ENCODE peak calls at places on chromosomes 12 and 14, in nine cellular contexts. F, A, Q, U, G, L, V, I and B are unnamed samples.
A peak's percentile ranks its signal among the peaks of the same experiment; 100 is the strongest.

GRCh38 chr14:96189288-96189711 is 15.3 kb upstream of the BDKRB2 start:
- DNase-seq in V (no peak), G (peak; percentile 85), I (no peak), A (no peak), U (no peak), Q (no peak), F (no peak), L (no peak), B (no peak)

GRCh38 chr14:71271166-71271945 is 364.1 kb downstream of the PCNX1 start:
- DNase-seq in U (no peak), Q (no peak), L (no peak), G (no peak), A (no peak), V (no peak), F (no peak), I (no peak), B (no peak)

GRCh38 chr14:22800356-22800755 is 14.9 kb downstream of the SLC7A7 start:
- DNase-seq in A (no peak), F (no peak), I (no peak), Q (no peak), L (no peak), V (no peak), G (no peak), U (no peak), B (no peak)

GRCh38 chr14:80850197-80850814 is 91.2 kb downstream of the CEP128 start:
- DNase-seq in Q (no peak), F (no peak), I (no peak), A (peak; percentile 14), G (no peak), V (no peak), L (peak; percentile 54), U (peak; percentile 52), B (no peak)

GRCh38 chr14:91321131-91321530 is 76.6 kb upstream of the GPR68 start:
- DNase-seq in Q (no peak), A (no peak), L (no peak), I (no peak), G (no peak), U (no peak), V (no peak), F (no peak), B (no peak)

GRCh38 chr14:82251434-82251833 is 717.8 kb upstream of the SEL1L start:
- DNase-seq in F (no peak), L (peak; percentile 63), V (no peak), G (no peak), U (peak; percentile 4), A (no peak), I (no peak), Q (no peak), B (no peak)

GRCh38 chr12:125983784-125984510 is 918.7 kb downstream of the AACS start:
- DNase-seq in G (no peak), L (peak; percentile 46), V (no peak), U (no peak), F (no peak), Q (no peak), A (no peak), I (no peak), B (no peak)

GRCh38 chr12:125142601-125143000 is 77.4 kb downstream of the AACS start:
- DNase-seq in G (no peak), F (no peak), A (no peak), V (no peak), U (no peak), Q (no peak), L (no peak), I (no peak), B (no peak)

GRCh38 chr12:124497039-124497438 is 70.4 kb downstream of the NCOR2 start:
- DNase-seq in U (no peak), I (peak; percentile 52), G (no peak), Q (no peak), F (no peak), L (no peak), V (no peak), A (no peak), B (no peak)

GRCh38 chr14:95659986-95660385 is 26.2 kb upstream of the TCL1B start:
- DNase-seq in A (no peak), V (no peak), I (no peak), U (no peak), F (no peak), L (no peak), G (no peak), Q (no peak), B (no peak)

GRCh38 chr14:55026793-55027560 is at the start of the genes SOCS4 and WDHD1:
- DNase-seq in I (peak; percentile 95), U (peak; percentile 96), F (peak; percentile 98), Q (peak; percentile 96), G (peak; percentile 95), L (peak; percentile 94), A (peak; percentile 84), V (peak; percentile 97), B (peak; percentile 95)

GRCh38 chr12:25957898-25958253 is 606 bp upstream of the RASSF8 start:
- DNase-seq in F (no peak), U (no peak), I (no peak), A (peak; percentile 15), V (no peak), G (peak; percentile 60), Q (no peak), L (peak; percentile 46), B (no peak)

GRCh38 chr12:10668526-10668925 is 5.3 kb downstream of the STYK1 start:
- DNase-seq in I (no peak), G (no peak), L (no peak), U (no peak), F (no peak), V (peak; percentile 24), Q (no peak), A (no peak), B (no peak)

GRCh38 chr12:132309162-132310086 is 20.0 kb downstream of the GALNT9 start:
- DNase-seq in I (no peak), G (no peak), V (no peak), A (no peak), F (peak; percentile 30), Q (no peak), U (no peak), L (no peak), B (no peak)

GRCh38 chr14:86296173-86296572 is 766.2 kb downstream of the FLRT2 start:
- DNase-seq in Q (no peak), G (peak; percentile 55), V (no peak), L (no peak), I (no peak), A (no peak), U (no peak), F (no peak), B (no peak)

GRCh38 chr12:24947541-24948451 is 1.1 kb downstream of the BCAT1 start:
- DNase-seq in U (no peak), A (no peak), I (no peak), V (no peak), Q (no peak), F (no peak), G (no peak), L (peak; percentile 46), B (no peak)

GRCh38 chr14:95452890-95453712 is 63.3 kb downstream of the SYNE3 start:
- DNase-seq in F (no peak), I (no peak), Q (no peak), A (no peak), U (no peak), L (no peak), V (no peak), G (no peak), B (no peak)

GRCh38 chr14:76695263-76695920 is 65.9 kb upstream of the VASH1 start:
- DNase-seq in G (no peak), I (no peak), U (no peak), F (no peak), L (no peak), V (no peak), A (no peak), Q (no peak), B (no peak)

GRCh38 chr14:51962678-51963077 is 26.7 kb upstream of the RTRAF start:
- DNase-seq in Q (no peak), I (no peak), U (no peak), G (no peak), F (no peak), V (no peak), L (peak; percentile 19), A (no peak), B (no peak)

GRCh38 chr12:94186461-94187237 is 38.3 kb downstream of the PLXNC1 start:
- DNase-seq in G (no peak), I (peak; percentile 53), V (no peak), F (peak; percentile 86), A (no peak), Q (no peak), U (no peak), L (peak; percentile 96), B (peak; percentile 42)

GRCh38 chr12:7512528-7512927 is 9.0 kb upstream of the CD163 start:
- DNase-seq in F (no peak), Q (no peak), I (no peak), G (peak; percentile 55), L (peak; percentile 11), A (no peak), V (no peak), U (peak; percentile 67), B (no peak)

GRCh38 chr14:20683125-20683895 is 1.1 kb upstream of the RNASE4 start:
- DNase-seq in F (peak; percentile 64), A (peak; percentile 74), V (peak; percentile 83), G (peak; percentile 83), Q (peak; percentile 61), L (peak; percentile 89), I (peak; percentile 73), U (peak; percentile 95), B (peak; percentile 66)

DNA sequence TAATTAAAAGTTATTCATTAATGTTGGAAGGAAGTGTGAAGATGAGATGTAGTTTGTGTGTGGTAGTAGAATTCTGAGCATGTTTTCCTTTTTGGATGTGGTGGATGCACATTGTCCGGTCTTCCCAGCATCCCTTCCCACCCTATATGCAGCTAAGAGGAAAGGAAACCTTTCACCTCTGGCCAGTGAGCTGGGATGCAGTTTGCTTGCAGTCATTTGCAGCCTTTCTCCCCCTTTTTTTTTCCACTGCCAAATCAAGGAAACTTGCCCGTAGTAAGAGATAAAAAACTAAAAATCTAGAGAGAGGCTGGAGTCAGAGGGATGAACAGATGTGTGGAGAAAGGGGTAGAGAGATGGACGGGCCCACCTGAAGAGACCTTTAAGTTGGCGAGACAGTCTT is 72.5 kb upstream of the SLC38A2 start:
- DNase-seq in L (no peak), U (peak; percentile 24), V (no peak), I (no peak), G (peak; percentile 83), F (no peak), A (no peak), Q (no peak), B (no peak)
- H3K27ac ChIP-seq in L (no peak overlapping the region), U (peak overlapping the region; percentile 68), V (no peak overlapping the region), I (peak overlapping the region; percentile 56), G (no peak overlapping the region), F (no peak overlapping the region), A (no peak overlapping the region), Q (no peak overlapping the region), B (no peak overlapping the region)

GRCh38 chr12:108856170-108856427 is 1.3 kb downstream of the SSH1 start:
- DNase-seq in L (no peak), U (peak; percentile 69), F (no peak), Q (no peak), A (no peak), G (no peak), V (no peak), I (no peak), B (no peak)
- H3K27ac ChIP-seq in L (peak overlapping the region; percentile 78), U (peak overlapping the region; percentile 95), F (peak overlapping the region; percentile 84), Q (peak overlapping the region; percentile 67), A (no peak overlapping the region), G (peak overlapping the region; percentile 99), V (peak overlapping the region; percentile 94), I (peak overlapping the region; percentile 98), B (peak overlapping the region; percentile 88)

GRCh38 chr12:112130461-112130998 is 5.2 kb downstream of the TRAFD1 start:
- DNase-seq in I (no peak), G (no peak), A (peak; percentile 48), F (no peak), Q (no peak), V (no peak), L (no peak), U (no peak), B (no peak)
- H3K27ac ChIP-seq in I (peak overlapping the region; percentile 66), G (peak overlapping the region; percentile 66), A (peak overlapping the region; percentile 45), F (peak overlapping the region; percentile 51), Q (peak overlapping the region; percentile 84), V (peak overlapping the region; percentile 80), L (no peak overlapping the region), U (peak overlapping the region; percentile 37), B (peak overlapping the region; percentile 29)

GRCh38 chr12:38898001-38898684 is 7.2 kb downstream of the CPNE8 start:
- DNase-seq in G (no peak), F (no peak), U (no peak), L (peak; percentile 88), Q (no peak), V (no peak), I (no peak), A (no peak), B (no peak)
- H3K27ac ChIP-seq in G (no peak overlapping the region), F (no peak overlapping the region), U (no peak overlapping the region), L (peak overlapping the region; percentile 78), Q (no peak overlapping the region), V (no peak overlapping the region), I (no peak overlapping the region), A (no peak overlapping the region), B (no peak overlapping the region)